ENCODE peak calls at places on chromosome 14, in six cellular contexts. P is stomach; N is PC-3; D is GM23248; O is CD4-positive, alpha-beta memory T cell; Q is aorta. G is an unnamed sample. For H3K27me3 and H3K4me1, the result is how much of the 10 kb centered on the place peaks cover.

GRCh38 chr14:38073641-38074040 is 134.1 kb upstream of the SSTR1 start:
- DNase-seq in P (no peak), N (no peak), D (peak), O (no peak), Q (no peak), G (no peak)

GRCh38 chr14:92980866-92981265 is 57.9 kb downstream of the CHGA start:
- DNase-seq in P (no peak), N (no peak), D (no peak), O (no peak), Q (peak), G (no peak)

GRCh38 chr14:85536835-85537195 is 6.9 kb downstream of the FLRT2 start:
- DNase-seq in P (no peak), N (no peak), D (peak), O (no peak), Q (no peak), G (no peak)

GRCh38 chr14:38187475-38187874 is 20.2 kb upstream of the SSTR1 start:
- DNase-seq in P (peak), N (peak), D (no peak), O (no peak), Q (no peak), G (no peak)

GRCh38 chr14:85165091-85165490 is 364.9 kb upstream of the FLRT2 start:
- DNase-seq in P (no peak), N (peak), D (no peak), O (no peak), Q (no peak), G (no peak)

GRCh38 chr14:76760331-76761197 is 704 bp upstream of the VASH1 start:
- DNase-seq in P (no peak), N (no peak), D (no peak), O (no peak), Q (peak), G (no peak)

GRCh38 chr14:55505846-55506245 is 65.4 kb upstream of the TBPL2 start:
- DNase-seq in P (no peak), N (no peak), D (no peak), O (no peak), Q (no peak), G (no peak)

GRCh38 chr14:54567634-54568561 is 970 bp downstream of the SAMD4A start:
- DNase-seq in P (peak), N (peak), D (peak), O (peak), Q (peak), G (peak)

GRCh38 chr14:95142208-95142607 is 15.1 kb downstream of the DICER1 start:
- DNase-seq in P (no peak), N (no peak), D (no peak), O (no peak), Q (no peak), G (no peak)

GRCh38 chr14:74829238-74829637 is 46.7 kb downstream of the PROX2 start:
- DNase-seq in P (no peak), N (no peak), D (peak), O (no peak), Q (no peak), G (no peak)

GRCh38 chr14:64701660-64702059 is 2.6 kb upstream of the PLEKHG3 start:
- DNase-seq in P (no peak), N (peak), D (no peak), O (no peak), Q (no peak), G (no peak)

GRCh38 chr14:64700894-64701293 is 3.3 kb upstream of the PLEKHG3 start:
- DNase-seq in P (no peak), N (no peak), D (no peak), O (no peak), Q (no peak), G (no peak)

GRCh38 chr14:64704145-64704742 is at the start of gene PLEKHG3:
- DNase-seq in P (peak), N (peak), D (peak), O (peak), Q (peak), G (peak)

GRCh38 chr14:64703393-64704144 is 655 bp upstream of the PLEKHG3 start:
- DNase-seq in P (no peak), N (peak), D (peak), O (no peak), Q (no peak), G (no peak)

GRCh38 chr14:64702493-64703392 is 1.5 kb upstream of the PLEKHG3 start:
- DNase-seq in P (peak), N (peak), D (no peak), O (peak), Q (peak), G (no peak)
- H3K27me3 ChIP-seq in P (under half), N (under half), D (under half), O (under half), Q (under half), G (under half)

GRCh38 chr14:47346849-47347248 is 328.6 kb downstream of the MDGA2 start:
- DNase-seq in P (no peak), N (no peak), D (no peak), O (no peak), Q (no peak), G (no peak)
- H3K4me3 ChIP-seq in P (no peak), N (no peak), D (no peak), O (no peak), Q (no peak), G (no peak)

DNA sequence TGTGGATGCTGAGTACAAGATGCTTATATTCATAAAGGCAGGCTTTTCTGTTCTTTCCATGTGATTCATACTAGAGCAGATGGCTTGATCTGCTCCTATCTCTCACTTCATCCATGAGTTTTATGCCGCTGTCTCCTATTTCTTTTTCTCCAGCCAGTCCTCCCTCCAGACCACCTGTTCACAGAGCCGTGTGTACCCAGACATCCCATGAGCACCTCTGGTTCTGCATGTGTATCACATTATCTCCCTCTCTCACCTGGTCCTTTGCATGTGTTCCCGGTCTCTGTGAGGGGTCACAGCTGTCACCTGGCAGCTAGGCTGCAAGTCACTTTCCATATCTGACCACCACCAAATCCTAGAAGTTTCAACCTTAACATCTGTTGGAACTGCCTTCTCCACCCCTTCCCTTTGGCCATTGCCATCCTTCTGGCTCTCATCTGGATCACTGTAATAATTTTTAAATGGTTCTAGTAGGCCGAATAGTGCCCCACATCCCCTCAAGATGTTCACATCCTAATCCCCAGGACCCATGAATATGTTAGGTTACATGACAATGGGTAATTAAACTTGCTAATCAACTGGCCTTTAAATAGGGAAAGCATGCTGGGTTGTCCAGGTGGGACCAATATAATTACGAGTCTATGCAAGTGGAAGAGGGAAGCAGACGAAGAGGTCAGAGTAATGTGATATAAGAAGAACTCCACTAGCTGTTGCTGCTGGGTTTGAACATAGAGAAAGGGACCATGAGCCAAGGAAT is 168.1 kb downstream of the SNAPC1 start:
- DNase-seq in P (no peak), N (no peak), D (no peak), O (no peak), Q (no peak), G (no peak)
- H3K4me1 ChIP-seq in P (under half), N (half or more), D (under half), O (under half), Q (under half), G (under half)

GRCh38 chr14:103528158-103528511 is 861 bp upstream of the TRMT61A start:
- DNase-seq in P (peak), N (no peak), D (peak), O (no peak), Q (no peak), G (no peak)

GRCh38 chr14:103530831-103531230 is 1.8 kb downstream of the TRMT61A start:
- DNase-seq in P (no peak), N (no peak), D (no peak), O (no peak), Q (no peak), G (no peak)

GRCh38 chr14:103530390-103530789 is 1.4 kb downstream of the TRMT61A start:
- DNase-seq in P (no peak), N (peak), D (peak), O (no peak), Q (no peak), G (no peak)

GRCh38 chr14:103528512-103529382 is at the start of gene TRMT61A:
- DNase-seq in P (peak), N (peak), D (peak), O (peak), Q (peak), G (peak)

GRCh38 chr14:103529383-103530365 is 678 bp downstream of the TRMT61A start:
- DNase-seq in P (no peak), N (no peak), D (no peak), O (no peak), Q (no peak), G (no peak)
- H3K27me3 ChIP-seq in P (under half), N (under half), D (under half), O (under half), Q (under half), G (under half)

GRCh38 chr14:50763386-50764007 is 67.5 kb downstream of the NIN start:
- DNase-seq in P (peak), N (peak), D (peak), O (no peak), Q (no peak), G (no peak)

GRCh38 chr14:50762001-50762930 is 68.7 kb downstream of the NIN start:
- DNase-seq in P (no peak), N (peak), D (peak), O (no peak), Q (no peak), G (no peak)

GRCh38 chr14:50759800-50760543 is 71.0 kb downstream of the NIN start:
- DNase-seq in P (no peak), N (no peak), D (no peak), O (no peak), Q (no peak), G (no peak)

GRCh38 chr14:50766338-50766886 is 64.5 kb downstream of the NIN start:
- DNase-seq in P (no peak), N (no peak), D (peak), O (no peak), Q (no peak), G (no peak)

DNA sequence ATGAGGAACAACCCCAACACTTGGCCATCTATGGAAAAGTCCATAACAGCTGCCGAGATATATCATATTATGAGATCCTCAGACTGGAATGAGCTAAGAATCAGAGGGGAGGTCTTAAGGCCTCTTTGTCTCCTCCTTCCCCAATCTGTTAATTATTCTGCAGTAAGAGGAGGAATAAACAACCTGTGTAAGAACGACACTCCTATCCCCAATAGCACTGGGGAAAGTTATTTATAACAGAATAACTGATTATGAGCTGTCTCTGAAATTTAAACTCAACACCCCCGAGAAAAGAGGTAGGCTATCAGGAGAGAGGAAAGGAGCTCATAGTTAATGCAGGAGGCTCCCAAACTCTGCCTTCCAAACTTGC is 68.0 kb downstream of the NIN start:
- DNase-seq in P (no peak), N (no peak), D (no peak), O (no peak), Q (no peak), G (no peak)
- H3K4me3 ChIP-seq in P (no peak), N (peak), D (peak), O (no peak), Q (no peak), G (no peak)

DNA sequence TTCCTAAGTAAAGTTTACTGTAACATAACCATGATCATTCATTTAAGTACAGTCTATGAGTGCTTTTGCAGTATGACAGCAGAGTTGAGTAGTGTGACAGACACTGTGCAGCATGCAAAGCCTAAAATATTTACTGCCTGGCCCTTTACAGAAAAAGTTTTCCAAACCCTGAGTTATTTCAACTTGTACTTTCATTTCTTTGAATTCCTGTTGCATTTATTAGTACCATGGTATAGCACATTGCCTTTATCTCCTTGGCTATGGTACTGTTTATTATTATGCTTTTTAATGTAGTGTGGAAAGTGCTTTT is 6.2 kb downstream of the ARHGAP5 start:
- DNase-seq in P (no peak), N (no peak), D (no peak), O (no peak), Q (no peak), G (no peak)
- H3K4me1 ChIP-seq in P (under half), N (under half), D (under half), O (under half), Q (under half), G (under half)

DNA sequence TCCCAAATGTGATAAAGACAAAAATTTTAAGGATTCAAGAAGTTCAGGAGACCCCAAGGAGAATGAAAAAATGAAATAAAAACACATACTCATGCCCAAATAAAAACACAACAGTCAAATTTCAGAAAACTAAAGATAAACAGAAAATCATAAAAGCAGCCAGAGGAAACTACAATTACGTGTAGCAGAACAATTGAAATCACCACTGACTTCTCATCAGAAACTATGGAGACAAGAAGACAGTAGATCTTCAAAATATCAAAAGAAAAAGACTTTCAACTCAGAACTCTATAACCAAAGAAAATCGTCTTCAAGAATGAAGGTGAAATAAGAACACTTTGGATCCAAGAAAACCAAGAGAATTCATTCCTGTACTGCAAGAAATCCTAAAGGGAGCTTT is 54.9 kb downstream of the DIO3 start:
- DNase-seq in P (no peak), N (no peak), D (no peak), O (no peak), Q (no peak), G (no peak)
- H3K27me3 ChIP-seq in P (under half), N (under half), D (half or more), O (under half), Q (under half), G (under half)

GRCh38 chr14:30427401-30427800 is 131.6 kb upstream of the G2E3 start:
- DNase-seq in P (no peak), N (no peak), D (no peak), O (no peak), Q (no peak), G (no peak)
- H3K4me3 ChIP-seq in P (no peak), N (no peak), D (no peak), O (no peak), Q (no peak), G (no peak)

DNA sequence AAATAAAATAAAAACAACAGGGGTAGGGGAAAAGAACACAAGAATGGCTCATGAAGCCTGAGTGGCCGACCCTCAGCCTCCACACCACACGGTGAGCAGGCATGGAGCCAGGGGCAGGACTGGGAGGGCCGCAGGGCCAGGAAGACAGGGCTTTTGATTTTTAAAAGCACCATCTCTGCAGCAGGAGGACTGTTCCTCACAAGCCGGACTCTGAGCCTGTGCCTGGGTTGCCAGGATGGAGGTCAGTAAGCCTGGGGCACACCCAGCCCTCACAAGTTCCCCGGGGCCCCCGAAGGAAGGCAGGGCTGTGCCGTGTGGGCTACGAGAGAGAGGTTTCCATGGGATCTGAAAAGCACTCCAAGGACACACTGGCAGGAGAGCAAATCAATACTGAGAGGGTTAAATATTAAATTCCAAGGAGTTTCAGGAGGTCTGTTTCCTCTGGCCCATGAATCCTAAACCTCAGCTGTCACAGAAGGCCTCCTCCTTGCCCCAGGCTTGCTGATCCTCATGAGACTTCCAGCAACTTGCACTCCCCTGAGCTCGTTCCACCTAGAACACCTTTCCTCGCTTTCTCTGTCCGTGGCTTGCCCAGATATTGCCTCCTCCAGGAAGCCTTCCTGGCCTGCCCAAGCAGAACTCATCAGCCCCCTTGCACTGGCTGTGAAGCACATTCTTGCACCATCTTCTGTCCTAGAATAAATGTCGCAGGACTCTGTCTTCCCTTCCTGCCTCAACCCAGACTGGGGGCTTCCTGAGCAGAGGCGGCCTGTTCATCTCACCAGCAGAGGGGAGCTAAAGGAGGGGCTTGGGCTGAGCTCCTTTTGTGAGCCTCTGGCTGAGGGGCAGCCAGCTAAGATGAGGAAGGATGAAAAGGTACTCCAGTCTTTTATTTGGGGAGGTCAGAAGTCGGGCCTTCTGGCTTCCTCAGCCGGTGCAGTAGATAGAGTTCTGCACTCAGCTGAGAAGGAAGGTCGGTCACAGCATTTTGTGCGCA is 64.6 kb downstream of the CCDC88C start:
- DNase-seq in P (no peak), N (no peak), D (no peak), O (no peak), Q (no peak), G (no peak)
- H3K4me1 ChIP-seq in P (half or more), N (under half), D (under half), O (half or more), Q (under half), G (half or more)

G was measured in effector memory CD4-positive, alpha-beta T cell.